ENCODE peak calls at places on chromosomes 13 and 19, in four cellular contexts. One of them, this sample, is unnamed.
A peak's percentile ranks its signal among the peaks of the same experiment; 100 is the strongest.

GRCh38 chr19:50392759-50393158 is 8.6 kb downstream of the POLD1 start:
- DNase-seq in SK-N-SH: peak; percentile 2
- DNase-seq in A549: no peak
- DNase-seq in GM12878: no peak
- DNase-seq in this sample: no peak

GRCh38 chr19:33674575-33675367 is 53.0 kb downstream of the CHST8 start:
- DNase-seq in SK-N-SH: peak; percentile 63
- DNase-seq in A549: no peak
- DNase-seq in GM12878: no peak
- DNase-seq in this sample: no peak

GRCh38 chr13:24910502-24911134 is 146.6 kb downstream of the RNF17 start:
- DNase-seq in SK-N-SH: no peak
- DNase-seq in A549: no peak
- DNase-seq in GM12878: no peak
- DNase-seq in this sample: no peak

GRCh38 chr19:28920269-28921066 is 292.5 kb downstream of the UQCRFS1 start:
- DNase-seq in SK-N-SH: no peak
- DNase-seq in A549: no peak
- DNase-seq in GM12878: no peak
- DNase-seq in this sample: no peak

GRCh38 chr19:38993271-38993670 is 17.7 kb upstream of the FBXO17 start:
- DNase-seq in SK-N-SH: no peak
- DNase-seq in A549: peak; percentile 49
- DNase-seq in GM12878: no peak
- DNase-seq in this sample: no peak

GRCh38 chr19:18000981-18001836 is 6.8 kb upstream of the ARRDC2 start:
- DNase-seq in SK-N-SH: peak; percentile 92
- DNase-seq in A549: peak; percentile 82
- DNase-seq in GM12878: no peak
- DNase-seq in this sample: peak; percentile 70

GRCh38 chr13:21232196-21232595 is 55.7 kb downstream of the MRPL57 start:
- DNase-seq in SK-N-SH: no peak
- DNase-seq in A549: no peak
- DNase-seq in GM12878: no peak
- DNase-seq in this sample: no peak

GRCh38 chr19:15038304-15038703 is 11.0 kb upstream of the CASP14 start:
- DNase-seq in SK-N-SH: no peak
- DNase-seq in A549: no peak
- DNase-seq in GM12878: no peak
- DNase-seq in this sample: no peak

GRCh38 chr19:33811736-33812387 is 15.2 kb downstream of the KCTD15 start:
- DNase-seq in SK-N-SH: peak; percentile 30
- DNase-seq in A549: no peak
- DNase-seq in GM12878: no peak
- DNase-seq in this sample: no peak

GRCh38 chr13:69857188-69857821 is 250.3 kb upstream of the ATXN8OS start:
- DNase-seq in SK-N-SH: peak; percentile 7
- DNase-seq in A549: peak; percentile 0
- DNase-seq in GM12878: peak; percentile 19
- DNase-seq in this sample: peak; percentile 52

GRCh38 chr19:37977992-37978391 is 71.0 kb downstream of the SIPA1L3 start:
- DNase-seq in SK-N-SH: no peak
- DNase-seq in A549: no peak
- DNase-seq in GM12878: no peak
- DNase-seq in this sample: no peak

GRCh38 chr19:7933828-7934725 is 8.1 kb upstream of the CTXN1 start:
- DNase-seq in SK-N-SH: no peak
- DNase-seq in A549: no peak
- DNase-seq in GM12878: no peak
- DNase-seq in this sample: no peak

GRCh38 chr19:35657904-35658700 is 8.2 kb upstream of the UPK1A start:
- DNase-seq in SK-N-SH: no peak
- DNase-seq in A549: peak; percentile 68
- DNase-seq in GM12878: no peak
- DNase-seq in this sample: no peak

GRCh38 chr13:90824027-90824426 is 523.5 kb upstream of the MIR17HG start:
- DNase-seq in SK-N-SH: no peak
- DNase-seq in A549: no peak
- DNase-seq in GM12878: no peak
- DNase-seq in this sample: no peak

GRCh38 chr19:20840371-20840770 is 64.3 kb downstream of the ZNF66 start:
- DNase-seq in SK-N-SH: no peak
- DNase-seq in A549: no peak
- DNase-seq in GM12878: no peak
- DNase-seq in this sample: no peak

GRCh38 chr19:38023245-38023644 is 116.2 kb downstream of the SIPA1L3 start:
- DNase-seq in SK-N-SH: no peak
- DNase-seq in A549: no peak
- DNase-seq in GM12878: no peak
- DNase-seq in this sample: no peak

GRCh38 chr13:43307921-43308433 is 284.6 kb downstream of the DNAJC15 start:
- DNase-seq in SK-N-SH: peak; percentile 71
- DNase-seq in A549: no peak
- DNase-seq in GM12878: peak; percentile 68
- DNase-seq in this sample: peak; percentile 86

GRCh38 chr19:12668937-12669271 is 2.3 kb downstream of the WDR83 start:
- DNase-seq in SK-N-SH: peak; percentile 61
- DNase-seq in A549: no peak
- DNase-seq in GM12878: no peak
- DNase-seq in this sample: peak; percentile 40

GRCh38 chr19:1847684-1848398 is 442 bp downstream of the REXO1 start:
- DNase-seq in SK-N-SH: peak; percentile 73
- DNase-seq in A549: no peak
- DNase-seq in GM12878: no peak
- DNase-seq in this sample: peak; percentile 75

GRCh38 chr19:33417751-33418150 is 44.2 kb downstream of the CEBPG start:
- DNase-seq in SK-N-SH: no peak
- DNase-seq in A549: no peak
- DNase-seq in GM12878: no peak
- DNase-seq in this sample: no peak

GRCh38 chr13:42970824-42971669 is 21.0 kb downstream of the EPSTI1 start:
- DNase-seq in SK-N-SH: peak; percentile 70
- DNase-seq in A549: peak; percentile 28
- DNase-seq in GM12878: no peak
- DNase-seq in this sample: peak; percentile 53

GRCh38 chr19:16801599-16801998 is 27.6 kb upstream of the SIN3B start:
- DNase-seq in SK-N-SH: no peak
- DNase-seq in A549: no peak
- DNase-seq in GM12878: no peak
- DNase-seq in this sample: no peak

GRCh38 chr13:73704587-73704986 is 429.6 kb downstream of the KLF12 start:
- DNase-seq in SK-N-SH: no peak
- DNase-seq in A549: no peak
- DNase-seq in GM12878: no peak
- DNase-seq in this sample: no peak

GRCh38 chr13:75357576-75358295 is 124.2 kb downstream of the TBC1D4 start:
- DNase-seq in SK-N-SH: peak; percentile 74
- DNase-seq in A549: peak; percentile 47
- DNase-seq in GM12878: no peak
- DNase-seq in this sample: peak; percentile 69

GRCh38 chr13:29849071-29849541 is 1.3 kb downstream of the UBL3 start:
- DNase-seq in SK-N-SH: peak; percentile 38
- DNase-seq in A549: no peak
- DNase-seq in GM12878: no peak
- DNase-seq in this sample: peak; percentile 13

GRCh38 chr19:30170081-30170480 is 202.1 kb upstream of the ZNF536 start:
- DNase-seq in SK-N-SH: no peak
- DNase-seq in A549: no peak
- DNase-seq in GM12878: no peak
- DNase-seq in this sample: no peak

GRCh38 chr19:14361824-14362223 is 19.4 kb upstream of the ADGRE5 start:
- DNase-seq in SK-N-SH: peak; percentile 63
- DNase-seq in A549: no peak
- DNase-seq in GM12878: no peak
- DNase-seq in this sample: no peak

GRCh38 chr13:22220186-22221160 is 549.6 kb downstream of the FGF9 start:
- DNase-seq in SK-N-SH: peak; percentile 9
- DNase-seq in A549: no peak
- DNase-seq in GM12878: no peak
- DNase-seq in this sample: no peak

GRCh38 chr19:45403781-45404556 is 900 bp downstream of the PPP1R13L start:
- DNase-seq in SK-N-SH: peak; percentile 64
- DNase-seq in A549: peak; percentile 95
- DNase-seq in GM12878: no peak
- DNase-seq in this sample: peak; percentile 70

GRCh38 chr13:86142080-86142479 is 342.9 kb upstream of the SLITRK6 start:
- DNase-seq in SK-N-SH: no peak
- DNase-seq in A549: no peak
- DNase-seq in GM12878: no peak
- DNase-seq in this sample: no peak

GRCh38 chr13:51003642-51004041 is 94.1 kb downstream of the RNASEH2B start:
- DNase-seq in SK-N-SH: no peak
- DNase-seq in A549: no peak
- DNase-seq in GM12878: no peak
- DNase-seq in this sample: no peak

GRCh38 chr13:62706035-62706434 is 1290.4 kb upstream of the PCDH20 start:
- DNase-seq in SK-N-SH: no peak
- DNase-seq in A549: no peak
- DNase-seq in GM12878: no peak
- DNase-seq in this sample: no peak

GRCh38 chr13:37011002-37011401 is 10.4 kb downstream of the EXOSC8 start:
- DNase-seq in SK-N-SH: no peak
- DNase-seq in A549: no peak
- DNase-seq in GM12878: no peak
- DNase-seq in this sample: no peak

GRCh38 chr19:6676288-6676687 is 6.3 kb upstream of the TNFSF14 start:
- DNase-seq in SK-N-SH: no peak
- DNase-seq in A549: no peak
- DNase-seq in GM12878: no peak
- DNase-seq in this sample: no peak

GRCh38 chr19:55519461-55520311 is 17.2 kb downstream of the SBK2 start:
- DNase-seq in SK-N-SH: no peak
- DNase-seq in A549: peak; percentile 85
- DNase-seq in GM12878: no peak
- DNase-seq in this sample: peak; percentile 11

GRCh38 chr13:98480915-98481510 is 95.9 kb downstream of the STK24 start:
- DNase-seq in SK-N-SH: peak; percentile 49
- DNase-seq in A549: no peak
- DNase-seq in GM12878: no peak
- DNase-seq in this sample: no peak

GRCh38 chr13:30312859-30313258 is 5.5 kb upstream of the KATNAL1 start:
- DNase-seq in SK-N-SH: no peak
- DNase-seq in A549: no peak
- DNase-seq in GM12878: no peak
- DNase-seq in this sample: no peak

GRCh38 chr19:15317392-15318011 is 14.8 kb downstream of the BRD4 start:
- DNase-seq in SK-N-SH: no peak
- DNase-seq in A549: no peak
- DNase-seq in GM12878: no peak
- DNase-seq in this sample: peak; percentile 66

GRCh38 chr13:34577051-34577450 is 365.0 kb upstream of the NBEA start:
- DNase-seq in SK-N-SH: no peak
- DNase-seq in A549: no peak
- DNase-seq in GM12878: no peak
- DNase-seq in this sample: no peak

DNA sequence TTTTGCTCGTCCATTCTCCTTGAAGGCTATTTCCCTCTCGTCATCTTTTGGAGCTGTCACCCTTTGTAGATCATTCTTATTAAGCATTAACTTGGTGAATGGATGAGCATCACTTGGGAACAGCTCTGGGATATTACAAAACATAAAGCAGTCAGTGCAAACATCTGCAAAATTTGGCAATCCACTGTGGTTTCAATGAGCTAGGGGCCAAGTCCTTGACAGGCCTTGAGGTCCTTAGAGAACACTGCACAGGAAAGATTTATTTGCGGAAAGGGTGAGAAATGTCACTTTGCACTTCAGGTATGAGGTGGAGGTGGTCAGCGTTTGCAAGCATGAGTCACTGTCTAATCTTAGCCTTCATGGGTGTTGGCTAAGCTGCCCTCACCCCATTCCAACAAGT is 239.7 kb upstream of the MAB21L1 start:
- DNase-seq in SK-N-SH: no peak
- DNase-seq in A549: no peak
- DNase-seq in GM12878: no peak
- DNase-seq in this sample: no peak
- TF ChIP-seq PBX3 in SK-N-SH: no peak
- TF ChIP-seq PBX3 in A549: no peak
- TF ChIP-seq PBX3 in GM12878: no peak
- TF ChIP-seq PBX3 in this sample: no peak

DNA sequence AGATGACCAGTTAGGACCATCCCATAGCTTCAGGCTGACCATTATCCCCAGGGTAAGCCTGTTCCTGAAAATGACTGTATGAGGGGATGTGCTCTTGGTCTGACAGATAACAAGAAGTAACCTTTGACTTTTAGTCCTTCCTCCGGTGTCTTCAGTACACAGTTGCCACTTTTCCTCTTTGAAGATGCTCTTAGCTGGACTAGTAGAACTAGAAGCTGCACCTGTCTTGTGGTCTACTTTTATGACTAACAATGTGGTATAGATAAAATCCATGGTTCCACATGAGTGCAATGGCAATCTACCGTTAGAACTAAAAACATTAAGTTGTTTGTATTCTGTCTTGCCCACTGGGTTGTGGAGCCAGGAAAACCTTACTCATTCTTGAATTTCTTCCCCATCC is 5.9 kb upstream of the RUBCNL start:
- DNase-seq in SK-N-SH: no peak
- DNase-seq in A549: no peak
- DNase-seq in GM12878: no peak
- DNase-seq in this sample: no peak
- H3K4me2 ChIP-seq in SK-N-SH: no peak overlapping the region
- H3K4me2 ChIP-seq in A549: no peak overlapping the region
- H3K4me2 ChIP-seq in GM12878: peak overlapping the region; percentile 2
- H3K4me2 ChIP-seq in this sample: no peak overlapping the region

GRCh38 chr19:46474211-46474610 is 2.8 kb upstream of the PNMA8A start:
- DNase-seq in SK-N-SH: no peak
- DNase-seq in A549: no peak
- DNase-seq in GM12878: no peak
- DNase-seq in this sample: no peak
- TF ChIP-seq PBX3 in SK-N-SH: no peak
- TF ChIP-seq PBX3 in A549: no peak
- TF ChIP-seq PBX3 in GM12878: no peak
- TF ChIP-seq PBX3 in this sample: no peak

GRCh38 chr13:111317042-111317550 is 3.3 kb upstream of the TEX29 start:
- DNase-seq in SK-N-SH: no peak
- DNase-seq in A549: no peak
- DNase-seq in GM12878: no peak
- DNase-seq in this sample: no peak
- H3K4me2 ChIP-seq in SK-N-SH: no peak overlapping the region
- H3K4me2 ChIP-seq in A549: no peak overlapping the region
- H3K4me2 ChIP-seq in GM12878: no peak overlapping the region
- H3K4me2 ChIP-seq in this sample: no peak overlapping the region